ENCODE peak calls at places on chromosomes 11 and 22, in four cellular contexts. A, C, Y and W are unnamed samples.

GRCh38 chr11:66100272-66101037 is 30.4 kb downstream of the PACS1 start:
- DNase-seq in Y (peak; percentile 58), C (no peak), A (no peak), W (no peak)

GRCh38 chr22:50417544-50417943 is 57.3 kb downstream of the SBF1 start:
- DNase-seq in A (no peak), Y (no peak), C (no peak), W (no peak)

GRCh38 chr11:36073411-36074203 is 129.7 kb downstream of the LDLRAD3 start:
- DNase-seq in A (no peak), C (no peak), Y (no peak), W (no peak)

GRCh38 chr11:102583437-102583836 is 41.7 kb downstream of the MMP20 start:
- DNase-seq in C (no peak), Y (no peak), A (no peak), W (no peak)

GRCh38 chr22:46072030-46072881 is 78.1 kb upstream of the PPARA start:
- DNase-seq in Y (peak; percentile 72), C (no peak), A (no peak), W (peak; percentile 50)

GRCh38 chr11:61347916-61348461 is 13.7 kb downstream of the CYB561A3 start:
- DNase-seq in Y (no peak), A (no peak), C (no peak), W (no peak)

GRCh38 chr11:61912991-61913698 is 4.2 kb downstream of the RAB3IL1 start:
- DNase-seq in A (no peak), C (no peak), Y (no peak), W (no peak)

GRCh38 chr22:20646906-20647305 is 127.0 kb upstream of the SERPIND1 start:
- DNase-seq in C (no peak), Y (no peak), A (no peak), W (no peak)

GRCh38 chr11:14656536-14657457 is 13.2 kb downstream of the PDE3B start:
- DNase-seq in Y (no peak), C (peak; percentile 20), A (no peak), W (no peak)

GRCh38 chr11:134418119-134418840 is 6.2 kb upstream of the B3GAT1 start:
- DNase-seq in C (peak; percentile 90), Y (no peak), A (peak; percentile 33), W (no peak)

GRCh38 chr11:11620251-11620965 is 1.4 kb downstream of the GALNT18 start:
- DNase-seq in A (peak; percentile 38), Y (no peak), C (peak; percentile 48), W (no peak)

GRCh38 chr11:11069741-11070550 is 212.1 kb upstream of the ZBED5 start:
- DNase-seq in A (no peak), C (no peak), Y (no peak), W (no peak)